ENCODE peak calls at places on chromosomes 3 and 15, in five cellular contexts. M is neural progenitor cell; D is CD8-positive, alpha-beta memory T cell; R is brain microvascular endothelial cell; F is body of pancreas. E is an unnamed sample. For H3K36me3, the result is how much of the 10 kb centered on the place peaks cover.

GRCh38 chr3:99639579-99639978 is 1.2 kb downstream of the COL8A1 start:
- DNase-seq in M (no peak), D (no peak), R (no peak), F (no peak), E (no peak)

GRCh38 chr15:47504624-47505256 is 212.6 kb upstream of the SEMA6D start:
- DNase-seq in M (no peak), D (no peak), R (no peak), F (no peak), E (no peak)

GRCh38 chr15:100725121-100726069 is 123.0 kb downstream of the ASB7 start:
- DNase-seq in M (no peak), D (no peak), R (peak), F (no peak), E (no peak)

GRCh38 chr3:14957163-14957562 is 9.8 kb downstream of the NR2C2 start:
- DNase-seq in M (no peak), D (no peak), R (no peak), F (no peak), E (no peak)

GRCh38 chr3:62242846-62243245 is 130.5 kb downstream of the FEZF2 start:
- DNase-seq in M (peak), D (no peak), R (no peak), F (no peak), E (no peak)

GRCh38 chr15:69792823-69793222 is 304.9 kb downstream of the TLE3 start:
- DNase-seq in M (no peak), D (no peak), R (no peak), F (no peak), E (no peak)

GRCh38 chr3:14435175-14436011 is 33.0 kb downstream of the SLC6A6 start:
- DNase-seq in M (no peak), D (no peak), R (no peak), F (no peak), E (no peak)

GRCh38 chr3:139421034-139421433 is 31.6 kb upstream of the COPB2 start:
- DNase-seq in M (no peak), D (no peak), R (no peak), F (no peak), E (no peak)

GRCh38 chr3:8663177-8664061 is 18.8 kb upstream of the SSUH2 start:
- DNase-seq in M (peak), D (no peak), R (peak), F (peak), E (no peak)

GRCh38 chr3:181726351-181727121 is 14.8 kb downstream of the SOX2 start:
- DNase-seq in M (peak), D (no peak), R (no peak), F (no peak), E (no peak)

GRCh38 chr3:72158639-72159005 is 373.7 kb upstream of the PROK2 start:
- DNase-seq in M (no peak), D (no peak), R (no peak), F (no peak), E (peak)

GRCh38 chr15:45454825-45455224 is 67.7 kb downstream of the SLC30A4 start:
- DNase-seq in M (no peak), D (peak), R (peak), F (peak), E (peak)

GRCh38 chr3:155846119-155846518 is 8.1 kb downstream of the SLC33A1 start:
- DNase-seq in M (no peak), D (no peak), R (peak), F (no peak), E (no peak)

DNA sequence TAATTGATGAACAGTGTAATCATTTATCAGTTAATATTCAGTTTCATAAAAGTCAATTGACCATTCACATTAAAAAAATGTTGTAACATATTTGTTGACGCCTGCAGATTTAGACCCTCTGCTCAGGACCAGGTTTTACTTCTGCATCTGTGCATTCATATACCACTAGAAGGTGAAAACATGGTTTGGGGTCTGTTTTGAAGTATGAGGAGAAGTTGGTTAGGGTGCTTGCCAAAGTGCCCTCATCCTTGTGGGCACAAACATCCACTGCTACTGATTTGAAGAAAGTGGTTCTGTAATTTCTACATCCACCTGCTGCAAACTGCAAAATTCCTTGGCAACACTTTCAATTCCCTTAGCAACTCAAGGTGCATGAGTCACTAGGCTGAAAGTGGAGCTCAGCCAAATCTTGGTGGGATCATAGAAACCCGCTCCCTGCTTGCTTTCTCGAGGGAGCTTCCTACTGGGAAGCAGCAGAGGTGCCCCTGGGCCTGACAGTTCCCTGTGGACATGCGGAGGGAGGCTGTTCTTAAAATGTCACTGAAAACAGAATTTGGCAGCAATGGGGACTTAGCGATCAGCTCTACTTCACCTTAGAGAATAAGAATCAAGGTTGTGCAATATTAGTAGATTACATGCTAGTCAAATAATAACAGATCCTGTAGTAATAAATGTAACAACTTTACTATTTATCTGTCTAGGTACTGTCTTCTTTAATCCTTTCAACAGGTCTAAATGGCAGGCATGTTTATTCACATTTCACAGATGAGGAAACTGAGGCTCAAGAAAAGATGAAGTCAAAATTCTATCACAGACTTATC is 301.0 kb upstream of the TBL1XR1 start:
- DNase-seq in M (no peak), D (no peak), R (peak), F (peak), E (no peak)
- H3K27ac ChIP-seq in M (no peak), D (no peak), R (no peak), F (peak), E (no peak)

GRCh38 chr3:129260606-129261005 is 11.2 kb downstream of the COPG1 start:
- DNase-seq in M (no peak), D (no peak), R (no peak), F (no peak), E (no peak)
- H3K36me3 ChIP-seq in M (under half), D (half or more), R (half or more), F (half or more), E (half or more)

GRCh38 chr3:170277833-170278586 is 55.8 kb downstream of the PRKCI start:
- DNase-seq in M (no peak), D (no peak), R (no peak), F (no peak), E (no peak)
- H3K27ac ChIP-seq in M (no peak), D (no peak), R (no peak), F (no peak), E (no peak)

GRCh38 chr3:56645407-56645806 is 37.7 kb downstream of the TASOR start:
- DNase-seq in M (no peak), D (no peak), R (no peak), F (no peak), E (no peak)
- H3K36me3 ChIP-seq in M (under half), D (under half), R (under half), F (under half), E (under half)

DNA sequence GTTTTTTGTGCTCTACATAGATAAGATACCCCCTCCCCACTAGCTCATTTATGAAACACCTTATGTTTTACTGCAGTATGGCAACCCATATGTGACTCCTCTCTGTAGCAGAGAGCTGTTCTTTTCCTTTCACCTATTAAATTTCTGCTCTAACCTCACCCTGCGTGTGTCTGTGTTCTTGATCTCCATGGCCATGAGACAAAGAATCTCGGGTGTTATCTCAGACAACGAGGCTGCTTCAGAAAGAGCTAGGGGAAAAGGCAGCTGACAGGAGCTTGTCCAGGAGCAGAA is 18.0 kb downstream of the CCR8 start:
- DNase-seq in M (no peak), D (no peak), R (no peak), F (no peak), E (no peak)
- H3K27ac ChIP-seq in M (no peak), D (no peak), R (no peak), F (no peak), E (no peak)

DNA sequence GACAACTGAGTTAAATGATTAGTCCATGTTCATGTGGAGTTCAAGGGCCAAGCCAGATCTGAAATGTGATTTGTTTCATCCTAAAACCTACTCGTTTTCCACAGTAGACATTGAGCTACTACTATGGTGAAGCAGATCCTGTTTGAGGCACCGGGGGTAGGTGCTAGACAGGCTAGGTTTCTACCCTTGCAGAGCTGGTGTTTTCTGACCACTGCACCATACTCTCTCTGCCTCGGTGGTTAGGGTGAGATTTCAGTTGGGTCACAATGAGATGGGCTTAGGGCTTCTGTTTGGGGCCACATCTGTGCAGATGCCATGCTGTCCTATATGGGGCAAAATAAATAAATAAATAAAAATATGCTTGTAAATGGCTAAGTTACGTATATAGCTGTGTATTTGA is 99.3 kb downstream of the OXNAD1 start:
- DNase-seq in M (no peak), D (no peak), R (no peak), F (no peak), E (no peak)
- H3K36me3 ChIP-seq in M (under half), D (under half), R (under half), F (under half), E (under half)